ENCODE peak calls at places on chromosome 3, in five cellular contexts. G, Z, K, N and S are unnamed samples.

GRCh38 chr3:12229144-12229871 is 59.6 kb upstream of the PPARG start:
- DNase-seq in N (no peak), K (no peak), G (no peak), Z (no peak), S (no peak)

GRCh38 chr3:10602769-10603768 is 97.7 kb upstream of the ATP2B2 start:
- DNase-seq in G (peak), N (no peak), K (no peak), Z (no peak), S (no peak)

GRCh38 chr3:114214542-114215341 is 22.6 kb downstream of the ZNF80 start:
- DNase-seq in Z (no peak), G (no peak), N (no peak), K (no peak), S (no peak)

GRCh38 chr3:145842302-145842897 is 318.6 kb downstream of the PLOD2 start:
- DNase-seq in N (no peak), Z (no peak), G (no peak), K (no peak), S (no peak)

GRCh38 chr3:49674491-49674983 is 386 bp downstream of the APEH start:
- DNase-seq in G (no peak), Z (no peak), N (no peak), K (no peak), S (peak)

GRCh38 chr3:18723426-18723825 is 298.3 kb upstream of the SATB1 start:
- DNase-seq in Z (no peak), K (no peak), N (no peak), G (no peak), S (no peak)

GRCh38 chr3:62169871-62170660 is 203.3 kb downstream of the FEZF2 start:
- DNase-seq in Z (no peak), K (no peak), N (no peak), G (no peak), S (no peak)

GRCh38 chr3:59862686-59863085 is 812.9 kb upstream of the CFAP20DC start:
- DNase-seq in N (no peak), Z (no peak), K (no peak), G (no peak), S (no peak)

GRCh38 chr3:33171580-33171979 is 47.0 kb downstream of the SUSD5 start:
- DNase-seq in N (no peak), G (no peak), K (no peak), Z (no peak), S (no peak)

GRCh38 chr3:8416965-8417364 is 84.7 kb upstream of the LMCD1 start:
- DNase-seq in G (no peak), K (peak), N (no peak), Z (no peak), S (peak)

GRCh38 chr3:148962513-148962912 is 28.8 kb upstream of the GYG1 start:
- DNase-seq in G (no peak), Z (no peak), N (no peak), K (peak), S (peak)

GRCh38 chr3:133477497-133477896 is 77.6 kb downstream of the BFSP2 start:
- DNase-seq in Z (no peak), K (no peak), G (no peak), N (no peak), S (no peak)